ENCODE peak calls at places on chromosome 11, in nine cellular contexts. N is naive thymus-derived CD8-positive, alpha-beta T cell; C is aorta; E is A549; U is CD4-positive, CD25-positive, alpha-beta regulatory T cell; Q is Right ventricle myocardium inferior; W is natural killer cell treated with Interleukin-12 subunit alpha and Interleukin-12 subunit beta and Interleukin-15 and Interleukin-18, amount 100 ng/mL, for 72 hours; V is upper lobe of right lung; B is body of pancreas. P is an unnamed sample.
A peak's percentile ranks its signal among the peaks of the same experiment; 100 is the strongest.

GRCh38 chr11:133708547-133709051 is 136.7 kb downstream of the SPATA19 start:
- ATAC-seq in N (no peak), C (no peak), E (no peak), U (no peak), Q (no peak), W (no peak), V (no peak), B (no peak), P (no peak)

GRCh38 chr11:96324912-96325311 is 18.1 kb downstream of the MAML2 start:
- ATAC-seq in N (no peak), C (no peak), E (peak; percentile 86), U (no peak), Q (no peak), W (no peak), V (peak; percentile 74), B (peak; percentile 78), P (peak; percentile 35)

GRCh38 chr11:79198898-79199250 is 242.0 kb downstream of the TENM4 start:
- ATAC-seq in N (no peak), C (no peak), E (no peak), U (no peak), Q (no peak), W (no peak), V (peak; percentile 37), B (no peak), P (peak; percentile 49)

GRCh38 chr11:68693484-68693882 is 9.1 kb downstream of the GAL start:
- ATAC-seq in N (no peak), C (no peak), E (no peak), U (no peak), Q (no peak), W (no peak), V (no peak), B (no peak), P (no peak)

GRCh38 chr11:58592760-58593472 is 14.1 kb downstream of the ZFP91 start:
- ATAC-seq in N (peak; percentile 66), C (no peak), E (no peak), U (peak; percentile 64), Q (peak; percentile 16), W (no peak), V (no peak), B (peak; percentile 86), P (no peak)

GRCh38 chr11:73295259-73295995 is 12.6 kb upstream of the ARHGEF17 start:
- ATAC-seq in N (peak; percentile 82), C (peak; percentile 51), E (peak; percentile 84), U (peak; percentile 68), Q (peak; percentile 33), W (peak; percentile 64), V (peak; percentile 85), B (peak; percentile 62), P (peak; percentile 59)

GRCh38 chr11:61917357-61918109 is at the start of gene RAB3IL1:
- ATAC-seq in N (peak; percentile 46), C (peak; percentile 88), E (peak; percentile 64), U (no peak), Q (peak; percentile 80), W (peak; percentile 26), V (peak; percentile 82), B (peak; percentile 80), P (peak; percentile 55)

GRCh38 chr11:67614730-67615454 is 8.2 kb downstream of the NDUFV1 start:
- ATAC-seq in N (no peak), C (peak; percentile 15), E (peak; percentile 24), U (no peak), Q (peak; percentile 7), W (no peak), V (no peak), B (no peak), P (peak; percentile 9)

GRCh38 chr11:102279641-102280170 is 37.6 kb upstream of the BIRC3 start:
- ATAC-seq in N (peak; percentile 42), C (peak; percentile 54), E (peak; percentile 76), U (no peak), Q (peak; percentile 33), W (no peak), V (peak; percentile 27), B (peak; percentile 76), P (peak; percentile 55)

GRCh38 chr11:126495281-126495680 is 139.8 kb downstream of the ST3GAL4 start:
- ATAC-seq in N (no peak), C (no peak), E (no peak), U (no peak), Q (no peak), W (peak; percentile 41), V (no peak), B (no peak), P (no peak)

GRCh38 chr11:35723493-35724284 is 61.1 kb downstream of the TRIM44 start:
- ATAC-seq in N (no peak), C (no peak), E (no peak), U (no peak), Q (no peak), W (no peak), V (no peak), B (no peak), P (peak; percentile 33)

GRCh38 chr11:12724301-12725046 is 50.3 kb downstream of the TEAD1 start:
- ATAC-seq in N (no peak), C (no peak), E (peak; percentile 65), U (no peak), Q (peak; percentile 24), W (no peak), V (peak; percentile 6), B (peak; percentile 50), P (peak; percentile 62)

GRCh38 chr11:134537296-134537695 is 125.3 kb upstream of the B3GAT1 start:
- ATAC-seq in N (no peak), C (no peak), E (no peak), U (no peak), Q (no peak), W (no peak), V (no peak), B (no peak), P (no peak)

GRCh38 chr11:94638902-94639373 is 71.8 kb downstream of the PIWIL4 start:
- ATAC-seq in N (peak; percentile 30), C (peak; percentile 52), E (no peak), U (no peak), Q (peak; percentile 64), W (no peak), V (peak; percentile 85), B (no peak), P (no peak)

P was measured in esophagus mucosa.